ENCODE peak calls at places on chromosomes 4 and X, in seven cellular contexts. Y is A549, X is ovary, J is upper lobe of left lung, L is body of pancreas, C is tibial nerve, W is IMR-90. F is an unnamed sample.

GRCh38 chrX:30373951-30374350 is 64.8 kb upstream of the NR0B1 start:
- DNase-seq in J (no peak), W (no peak), C (no peak), L (no peak), Y (no peak), X (no peak), F (no peak)

GRCh38 chr4:118993329-118993728 is 104.7 kb downstream of the SYNPO2 start:
- DNase-seq in W (no peak), J (no peak), X (no peak), L (no peak), Y (no peak), C (no peak), F (no peak)

GRCh38 chrX:133677123-133678063 is 262.1 kb upstream of the GPC4 start:
- DNase-seq in L (no peak), Y (no peak), X (no peak), J (no peak), C (no peak), W (no peak), F (no peak)

GRCh38 chr4:71938776-71939175 is 93.0 kb upstream of the NPFFR2 start:
- DNase-seq in X (no peak), C (no peak), W (no peak), L (no peak), J (no peak), Y (no peak), F (no peak)

GRCh38 chr4:63123441-63123840 is 1285.8 kb downstream of the TECRL start:
- DNase-seq in J (no peak), X (no peak), Y (peak), W (no peak), C (no peak), L (no peak), F (no peak)

GRCh38 chr4:7393491-7394183 is 41.1 kb downstream of the PSAPL1 start:
- DNase-seq in Y (no peak), X (no peak), J (peak), L (no peak), C (no peak), W (no peak), F (no peak)

GRCh38 chrX:101659601-101660063 is at the start of gene ARMCX2:
- DNase-seq in W (peak), J (peak), X (peak), L (peak), C (peak), Y (no peak), F (no peak)

GRCh38 chrX:138885886-138886285 is 174.4 kb upstream of the FGF13 start:
- DNase-seq in J (no peak), W (no peak), Y (no peak), L (no peak), C (no peak), X (no peak), F (no peak)

GRCh38 chrX:24148118-24148517 is 1.4 kb upstream of the ZFX start:
- DNase-seq in W (peak), Y (no peak), J (no peak), X (no peak), C (no peak), L (no peak), F (no peak)

GRCh38 chrX:134365923-134366322 is 94.0 kb upstream of the HPRT1 start:
- DNase-seq in L (no peak), C (no peak), J (no peak), X (no peak), Y (peak), W (no peak), F (no peak)

GRCh38 chr4:25513814-25514213 is 136.8 kb downstream of the ANAPC4 start:
- DNase-seq in Y (no peak), L (no peak), W (no peak), X (no peak), C (no peak), J (peak), F (no peak)

GRCh38 chr4:57490520-57490919 is 380.3 kb upstream of the IGFBP7 start:
- DNase-seq in L (no peak), W (no peak), J (no peak), X (no peak), Y (peak), C (no peak), F (no peak)

GRCh38 chr4:128583753-128584712 is 225.5 kb upstream of the JADE1 start:
- DNase-seq in J (no peak), X (no peak), C (no peak), L (peak), Y (no peak), W (no peak), F (no peak)

GRCh38 chr4:53497446-53498069 is 93.7 kb downstream of the LNX1 start:
- DNase-seq in C (peak), Y (no peak), L (peak), J (no peak), W (peak), X (peak), F (no peak)

GRCh38 chrX:19774905-19775304 is 112.5 kb downstream of the SH3KBP1 start:
- DNase-seq in Y (no peak), W (no peak), L (no peak), C (no peak), X (no peak), J (no peak), F (no peak)

GRCh38 chr4:82423245-82424054 is 6.8 kb downstream of the HNRNPDL start:
- DNase-seq in W (peak), L (no peak), X (no peak), C (no peak), Y (peak), J (no peak), F (no peak)

GRCh38 chrX:150767475-150768131 is 74.4 kb downstream of the MTMR1 start:
- DNase-seq in C (no peak), W (peak), X (no peak), Y (no peak), J (no peak), L (no peak), F (no peak)

GRCh38 chr4:8516996-8517550 is 63.1 kb upstream of the GPR78 start:
- DNase-seq in L (no peak), C (no peak), X (no peak), Y (no peak), J (no peak), W (no peak), F (no peak)

GRCh38 chr4:10237131-10237530 is 120.5 kb upstream of the WDR1 start:
- DNase-seq in Y (no peak), X (no peak), W (no peak), C (no peak), J (no peak), L (no peak), F (no peak)

DNA sequence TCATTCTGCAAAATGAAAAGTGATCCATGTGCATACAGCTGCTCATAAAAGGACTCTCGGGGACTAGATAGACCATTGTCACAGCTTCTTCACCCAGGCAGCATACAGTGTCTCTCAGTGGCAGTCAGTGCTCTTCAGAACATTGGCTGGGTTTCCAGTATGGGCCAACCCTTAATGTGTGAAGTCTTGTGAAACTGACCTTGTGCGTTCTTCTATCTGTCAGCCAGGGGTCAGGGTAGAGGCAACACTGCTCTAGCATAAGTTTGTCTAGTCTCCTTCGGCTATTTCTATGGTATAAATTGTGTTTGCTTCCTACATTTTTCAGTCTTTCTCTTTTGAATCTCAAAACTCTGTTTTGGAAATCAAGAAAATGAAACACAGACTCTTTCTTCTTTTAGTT is 37.0 kb upstream of the SMIM31 start:
- DNase-seq in Y (peak), J (no peak), W (no peak), C (no peak), X (no peak), L (no peak), F (no peak)
- TF ChIP-seq CTCF in Y (no peak), J (no peak), W (no peak), C (no peak), X (no peak), L (no peak), F (no peak)

GRCh38 chrX:106168107-106168506 is at the start of gene PWWP3B:
- DNase-seq in C (peak), X (peak), J (peak), W (no peak), L (peak), Y (peak), F (no peak)
- TF ChIP-seq POLR2A in C (peak), X (peak), J (no peak), W (no peak), L (peak), Y (no peak), F (no peak)

DNA sequence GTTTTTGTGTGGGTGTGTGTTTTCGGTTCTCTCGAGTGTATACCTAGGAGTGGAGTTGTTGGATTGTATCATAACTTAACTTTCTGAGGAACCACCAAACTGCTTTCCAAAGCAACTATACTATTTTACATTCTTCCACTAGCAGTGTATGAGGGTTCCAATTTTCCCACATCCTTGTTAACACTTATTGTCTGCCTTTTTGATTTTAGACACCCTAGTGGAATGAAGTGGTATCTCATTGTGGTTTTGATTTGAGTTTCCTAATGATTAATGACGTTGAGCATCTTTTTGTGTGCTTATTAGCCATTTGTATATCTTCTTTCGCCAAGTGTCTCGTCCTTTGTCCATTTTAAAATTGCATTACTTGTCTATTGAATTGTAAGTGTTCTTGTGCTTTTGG is 118.6 kb downstream of the REPS2 start:
- DNase-seq in W (no peak), C (no peak), L (no peak), Y (no peak), J (no peak), X (no peak), F (no peak)
- H3K27ac ChIP-seq in W (no peak), C (no peak), L (no peak), Y (no peak), J (no peak), X (no peak), F (no peak)

GRCh38 chrX:110851780-110852179 is 56.2 kb upstream of the CHRDL1 start:
- DNase-seq in Y (peak), W (peak), X (no peak), L (peak), J (no peak), C (no peak), F (no peak)

GRCh38 chrX:110852180-110852579 is 56.6 kb upstream of the CHRDL1 start:
- DNase-seq in L (no peak), W (peak), C (no peak), Y (peak), X (no peak), J (no peak), F (no peak)

GRCh38 chrX:110858565-110858964 is 62.9 kb upstream of the CHRDL1 start:
- DNase-seq in X (no peak), C (no peak), L (no peak), Y (no peak), J (no peak), W (no peak), F (no peak)

GRCh38 chrX:110853610-110854009 is 58.0 kb upstream of the CHRDL1 start:
- DNase-seq in Y (peak), X (no peak), W (no peak), J (no peak), L (peak), C (peak), F (no peak)
- TF ChIP-seq CTCF in Y (peak), X (no peak), W (peak), J (peak), L (peak), C (peak), F (peak)

GRCh38 chrX:36950495-36951253 is 57.5 kb upstream of the FAM47C start:
- DNase-seq in C (no peak), J (no peak), Y (no peak), X (no peak), L (no peak), W (no peak), F (no peak)
- TF ChIP-seq POLR2A in C (no peak), J (no peak), Y (no peak), X (no peak), L (no peak), W (no peak), F (no peak)

GRCh38 chr4:44487341-44487740 is 38.7 kb upstream of the KCTD8 start:
- DNase-seq in J (no peak), W (no peak), Y (no peak), L (no peak), C (no peak), X (no peak), F (no peak)
- H3K27ac ChIP-seq in J (no peak), W (no peak), Y (no peak), L (no peak), C (no peak), X (no peak), F (no peak)

F was measured in suprapubic skin.